ENCODE peak calls at places on chromosomes 11 and 22, in five cellular contexts. U is ovary, V is kidney, J is left ventricle myocardium inferior, A is SK-N-SH. F is an unnamed sample.

GRCh38 chr22:35961480-35961902 is 67.1 kb downstream of the RBFOX2 start:
- DNase-seq in U (peak; percentile 31), V (peak; percentile 51), J (peak; percentile 20), A (peak; percentile 58), F (no peak)

GRCh38 chr11:33368931-33369330 is 111.8 kb downstream of the HIPK3 start:
- DNase-seq in U (no peak), V (no peak), J (no peak), A (no peak), F (no peak)

GRCh38 chr11:69647761-69648497 is 7.0 kb downstream of the CCND1 start:
- DNase-seq in U (no peak), V (peak; percentile 56), J (no peak), A (no peak), F (no peak)

GRCh38 chr11:120775986-120776682 is 247.8 kb upstream of the TBCEL start:
- DNase-seq in U (no peak), V (no peak), J (no peak), A (no peak), F (no peak)

GRCh38 chr11:36195496-36196346 is 93.5 kb downstream of the COMMD9 start:
- DNase-seq in U (no peak), V (no peak), J (no peak), A (peak; percentile 73), F (no peak)

GRCh38 chr11:74721479-74721835 is 9.8 kb downstream of the CHRDL2 start:
- DNase-seq in U (no peak), V (no peak), J (no peak), A (no peak), F (no peak)

GRCh38 chr11:77611921-77612320 is 22.2 kb downstream of the AQP11 start:
- DNase-seq in U (no peak), V (no peak), J (no peak), A (no peak), F (no peak)

GRCh38 chr22:37223965-37224551 is 11.8 kb upstream of the SSTR3 start:
- DNase-seq in U (no peak), V (no peak), J (no peak), A (no peak), F (no peak)

GRCh38 chr22:20430641-20431519 is 6.7 kb downstream of the SCARF2 start:
- DNase-seq in U (peak; percentile 31), V (peak; percentile 82), J (peak; percentile 36), A (peak; percentile 57), F (no peak)

GRCh38 chr11:13289081-13289480 is 11.5 kb downstream of the BMAL1 start:
- DNase-seq in U (no peak), V (no peak), J (no peak), A (peak; percentile 38), F (no peak)

GRCh38 chr11:14892036-14892556 is at the start of gene CYP2R1:
- DNase-seq in U (peak; percentile 90), V (peak; percentile 97), J (peak; percentile 96), A (peak; percentile 96), F (peak; percentile 69)
- H3K27ac ChIP-seq in U (peak within 1 kb of the TSS; percentile 63), V (peak within 1 kb of the TSS; percentile 86), J (peak within 1 kb of the TSS; percentile 93), A (peak within 1 kb of the TSS; percentile 87), F (peak within 1 kb of the TSS; percentile 79)

GRCh38 chr22:50505776-50506610 is 1.5 kb downstream of the LMF2 start:
- DNase-seq in U (peak; percentile 58), V (peak; percentile 85), J (no peak), A (no peak), F (no peak)
- H3K27ac ChIP-seq in U (no peak overlapping the region), V (no peak overlapping the region), J (no peak overlapping the region), A (no peak overlapping the region), F (no peak overlapping the region)

DNA sequence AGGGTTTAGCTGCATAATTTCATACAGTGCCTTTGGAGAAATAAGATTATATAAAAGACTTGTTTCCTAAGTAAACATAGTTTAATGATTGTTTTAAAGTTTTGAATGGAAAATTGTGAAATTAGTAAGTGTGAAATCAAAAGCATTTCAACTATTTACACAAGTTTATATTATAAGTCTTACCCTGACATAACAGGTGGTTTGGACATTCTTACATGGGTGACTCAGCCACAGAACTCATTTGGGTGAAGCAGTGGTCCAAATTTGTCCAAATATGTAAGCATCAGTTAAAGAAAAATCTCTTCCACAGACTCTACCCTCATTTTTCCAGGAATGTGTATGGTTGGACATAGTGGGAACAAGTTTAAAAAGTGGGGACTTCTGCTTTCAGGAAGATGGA is 68.0 kb downstream of the USP47 start:
- DNase-seq in U (no peak), V (no peak), J (no peak), A (no peak), F (no peak)
- H3K27ac ChIP-seq in U (no peak overlapping the region), V (no peak overlapping the region), J (no peak overlapping the region), A (no peak overlapping the region), F (no peak overlapping the region)

GRCh38 chr11:826836-827145 is 928 bp upstream of the CRACR2B start:
- DNase-seq in U (no peak), V (no peak), J (no peak), A (no peak), F (no peak)
- H3K27ac ChIP-seq in U (no peak overlapping the region), V (peak overlapping the region; percentile 32), J (peak overlapping the region; percentile 92), A (no peak overlapping the region), F (no peak overlapping the region)